ENCODE peak calls at places on chromosomes 2 and 18, in four cellular contexts. K, S, H and Q are unnamed samples.

GRCh38 chr2:160224060-160224459 is 24.0 kb upstream of the ITGB6 start:
- DNase-seq in S (no peak), H (no peak), K (no peak), Q (no peak)

GRCh38 chr2:27202829-27203228 is 9.0 kb upstream of the ATRAID start:
- DNase-seq in K (no peak), H (no peak), S (no peak), Q (no peak)

GRCh38 chr2:217919781-217920351 is 82.9 kb downstream of the TNS1 start:
- DNase-seq in K (no peak), S (no peak), H (no peak), Q (peak)

GRCh38 chr18:43893001-43893637 is 615.8 kb upstream of the SYT4 start:
- DNase-seq in H (no peak), K (no peak), S (no peak), Q (no peak)

GRCh38 chr2:33195891-33196290 is 249.1 kb downstream of the LTBP1 start:
- DNase-seq in H (no peak), S (no peak), K (no peak), Q (no peak)

GRCh38 chr2:85243101-85244072 is 84.4 kb downstream of the TGOLN2 start:
- DNase-seq in H (no peak), K (no peak), S (peak), Q (no peak)

GRCh38 chr2:32865399-32866068 is 81.2 kb upstream of the LTBP1 start:
- DNase-seq in H (no peak), S (no peak), K (no peak), Q (no peak)

GRCh38 chr2:105607920-105608504 is 136.7 kb upstream of the NCK2 start:
- DNase-seq in S (no peak), K (no peak), H (no peak), Q (no peak)

GRCh38 chr18:64678048-64678447 is 529.2 kb upstream of the LINC00305 start:
- DNase-seq in H (no peak), K (no peak), S (no peak), Q (no peak)
- H3K4me3 ChIP-seq in H (no peak), K (no peak), S (no peak), Q (no peak)

GRCh38 chr2:183124222-183124956 is at the start of gene NUP35:
- DNase-seq in K (peak), H (peak), S (peak), Q (peak)

GRCh38 chr2:183126635-183127034 is 2.4 kb downstream of the NUP35 start:
- DNase-seq in K (no peak), H (no peak), S (no peak), Q (no peak)

GRCh38 chr2:183123959-183124221 is 353 bp upstream of the NUP35 start:
- DNase-seq in H (no peak), S (no peak), K (no peak), Q (no peak)

GRCh38 chr2:183124957-183125255 is 663 bp downstream of the NUP35 start:
- DNase-seq in H (no peak), K (no peak), S (no peak), Q (no peak)

GRCh38 chr2:183125659-183126341 is 1.6 kb downstream of the NUP35 start:
- DNase-seq in S (no peak), K (no peak), H (no peak), Q (no peak)
- TF ChIP-seq POLR2A in S (no peak), K (no peak), H (no peak), Q (no peak)

GRCh38 chr18:63255435-63255834 is 64.1 kb downstream of the BCL2 start:
- DNase-seq in H (no peak), S (no peak), K (no peak), Q (no peak)
- H3K4me3 ChIP-seq in H (no peak), S (no peak), K (no peak), Q (no peak)

GRCh38 chr2:8684885-8685696 is 3.2 kb downstream of the ID2 start:
- DNase-seq in H (peak), S (peak), K (peak), Q (peak)
- TF ChIP-seq POLR2A in H (no peak), S (no peak), K (no peak), Q (no peak)

GRCh38 chr2:39232141-39232540 is 11.6 kb downstream of the CDKL4 start:
- DNase-seq in H (no peak), S (no peak), K (no peak), Q (no peak)

GRCh38 chr2:39227628-39228412 is 15.9 kb downstream of the CDKL4 start:
- DNase-seq in H (peak), K (peak), S (peak), Q (peak)

GRCh38 chr2:39223909-39224308 is 19.9 kb downstream of the CDKL4 start:
- DNase-seq in S (no peak), H (no peak), K (no peak), Q (no peak)

GRCh38 chr2:39225564-39225963 is 18.2 kb downstream of the CDKL4 start:
- DNase-seq in H (no peak), K (no peak), S (no peak), Q (no peak)

DNA sequence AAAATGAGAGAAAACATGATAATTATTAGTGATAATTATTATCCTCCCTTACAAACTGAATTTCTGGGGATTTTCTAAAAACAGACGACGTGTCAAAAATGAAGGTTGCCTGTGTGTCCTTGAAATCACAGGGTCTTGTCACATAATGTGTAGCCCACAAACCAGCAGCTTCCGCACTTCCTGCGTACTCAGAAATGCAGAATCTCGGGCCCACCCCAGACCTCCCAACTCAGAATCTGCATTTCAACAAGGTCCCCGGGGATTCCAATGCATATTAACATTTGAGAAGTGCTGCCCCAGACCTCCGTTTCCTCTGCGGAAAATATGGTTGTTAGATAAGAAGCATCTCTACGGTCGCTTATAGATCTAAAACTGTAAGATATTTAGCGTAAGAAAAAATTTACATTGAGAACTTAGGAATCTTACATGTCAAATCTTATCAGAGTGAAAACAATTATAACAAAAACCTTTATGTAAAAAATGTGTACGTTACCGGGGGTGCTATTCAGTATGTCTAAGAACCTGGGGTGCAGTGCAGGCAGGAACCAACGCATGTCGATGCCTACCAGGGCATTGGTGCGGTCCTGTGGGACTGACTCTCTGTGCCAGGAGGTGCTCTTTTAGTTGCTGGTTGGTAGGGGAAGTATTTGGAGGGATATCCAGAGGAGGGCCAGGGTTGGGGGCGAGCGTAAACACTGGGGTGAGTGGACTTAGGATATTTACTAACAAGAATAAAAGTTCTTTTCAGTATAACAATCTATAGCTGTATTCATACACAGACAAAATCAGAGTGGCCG is 15.2 kb downstream of the CDKL4 start:
- DNase-seq in S (no peak), H (no peak), K (no peak), Q (no peak)
- H3K4me3 ChIP-seq in S (no peak), H (no peak), K (peak), Q (no peak)